ENCODE peak calls at places on chromosome 17, in nine cellular contexts. L is esophagus squamous epithelium; R is activated T-helper 2 cell treated with anti-CD3 and anti-CD28 coated beads, Interferon-gamma antibody, Interleukin-2, Interleukin-4, amounts not matched to agents 10 μg/mL and 5 μg/mL and 100 μg/mL, durations not matched to agents 14 hours and 24 hours and 36 hours; Q is dorsolateral prefrontal cortex; A is neural crest cell; D is HEK293T; Y is head of caudate nucleus; C is activated naive CD4-positive, alpha-beta T cell; K is A549. U is an unnamed sample.

GRCh38 chr17:45316271-45317112 is at the start of gene MAP3K14:
- DNase-seq in L (no peak), R (peak), Q (peak), A (peak), D (peak), Y (peak), C (peak), K (no peak), U (peak)

GRCh38 chr17:62792122-62792800 is 15.9 kb downstream of the MARCHF10 start:
- DNase-seq in L (no peak), R (no peak), Q (no peak), A (no peak), D (no peak), Y (no peak), C (no peak), K (peak), U (no peak)

GRCh38 chr17:27256225-27257030 is 37.5 kb upstream of the WSB1 start:
- DNase-seq in L (no peak), R (no peak), Q (no peak), A (no peak), D (no peak), Y (no peak), C (no peak), K (no peak), U (no peak)

GRCh38 chr17:17089206-17089550 is 46.9 kb downstream of the MPRIP start:
- DNase-seq in L (no peak), R (no peak), Q (no peak), A (no peak), D (no peak), Y (no peak), C (no peak), K (no peak), U (no peak)

GRCh38 chr17:77926144-77926543 is 32.4 kb upstream of the TNRC6C start:
- DNase-seq in L (no peak), R (no peak), Q (no peak), A (no peak), D (no peak), Y (no peak), C (no peak), K (no peak), U (no peak)

GRCh38 chr17:64491034-64491860 is 5.6 kb downstream of the POLG2 start:
- DNase-seq in L (no peak), R (peak), Q (no peak), A (no peak), D (no peak), Y (no peak), C (peak), K (no peak), U (peak)

GRCh38 chr17:59331929-59332889 is 754 bp downstream of the YPEL2 start:
- DNase-seq in L (no peak), R (peak), Q (no peak), A (no peak), D (peak), Y (peak), C (peak), K (no peak), U (no peak)

GRCh38 chr17:82157046-82158035 is 55.3 kb downstream of the CCDC57 start:
- DNase-seq in L (no peak), R (no peak), Q (no peak), A (no peak), D (no peak), Y (no peak), C (no peak), K (no peak), U (no peak)

GRCh38 chr17:76427457-76428231 is 25.3 kb downstream of the UBE2O start:
- DNase-seq in L (no peak), R (no peak), Q (no peak), A (no peak), D (no peak), Y (no peak), C (no peak), K (no peak), U (no peak)

GRCh38 chr17:79404136-79404911 is 206.5 kb downstream of the RBFOX3 start:
- DNase-seq in L (no peak), R (no peak), Q (no peak), A (no peak), D (no peak), Y (no peak), C (no peak), K (no peak), U (no peak)

GRCh38 chr17:2964831-2965230 is 98.6 kb downstream of the OR1D5 start:
- DNase-seq in L (no peak), R (no peak), Q (no peak), A (no peak), D (no peak), Y (no peak), C (no peak), K (no peak), U (no peak)

GRCh38 chr17:69434164-69434579 is 19.7 kb downstream of the MAP2K6 start:
- DNase-seq in L (no peak), R (no peak), Q (no peak), A (no peak), D (peak), Y (peak), C (no peak), K (no peak), U (no peak)

GRCh38 chr17:71941920-71942319 is 178.9 kb upstream of the SOX9 start:
- DNase-seq in L (no peak), R (no peak), Q (no peak), A (no peak), D (no peak), Y (no peak), C (no peak), K (no peak), U (no peak)

GRCh38 chr17:55249861-55250260 is 14.9 kb upstream of the HLF start:
- DNase-seq in L (no peak), R (no peak), Q (no peak), A (no peak), D (no peak), Y (no peak), C (no peak), K (no peak), U (no peak)

GRCh38 chr17:1455291-1455747 is 713 bp downstream of the CRK start:
- DNase-seq in L (no peak), R (peak), Q (peak), A (peak), D (peak), Y (peak), C (peak), K (peak), U (no peak)

GRCh38 chr17:30600062-30600829 is 123.0 kb downstream of the GOSR1 start:
- DNase-seq in L (peak), R (peak), Q (peak), A (peak), D (peak), Y (peak), C (peak), K (peak), U (peak)

GRCh38 chr17:78377858-78378224 is 608 bp upstream of the PGS1 start:
- DNase-seq in L (no peak), R (no peak), Q (no peak), A (no peak), D (no peak), Y (no peak), C (no peak), K (no peak), U (no peak)

GRCh38 chr17:69499301-69499700 is 84.8 kb downstream of the MAP2K6 start:
- DNase-seq in L (no peak), R (no peak), Q (no peak), A (no peak), D (no peak), Y (no peak), C (no peak), K (no peak), U (no peak)

U was measured in GDM1.